ENCODE peak calls at places on chromosome 5, in eight cellular contexts. One of them, this sample, is unnamed.
A peak's percentile ranks its signal among the peaks of the same experiment; 100 is the strongest.

GRCh38 chr5:172868436-172868923 is 34.4 kb downstream of the ERGIC1 start:
- DNase-seq in fibroblast of lung: peak; percentile 77
- DNase-seq in right cardiac atrium: no peak
- DNase-seq in A549: peak; percentile 64
- DNase-seq in OCI-LY7: no peak
- DNase-seq in naive thymus-derived CD4-positive, alpha-beta T cell: no peak
- DNase-seq in GM23248: peak; percentile 59
- DNase-seq in IMR-90: peak; percentile 89
- DNase-seq in this sample: no peak

GRCh38 chr5:150391064-150391834 is 21.5 kb downstream of the CD74 start:
- DNase-seq in fibroblast of lung: no peak
- DNase-seq in right cardiac atrium: no peak
- DNase-seq in A549: no peak
- DNase-seq in OCI-LY7: no peak
- DNase-seq in naive thymus-derived CD4-positive, alpha-beta T cell: no peak
- DNase-seq in GM23248: no peak
- DNase-seq in IMR-90: no peak
- DNase-seq in this sample: no peak

GRCh38 chr5:99721487-99721886 is 792.7 kb upstream of the CHD1 start:
- DNase-seq in fibroblast of lung: no peak
- DNase-seq in right cardiac atrium: no peak
- DNase-seq in A549: no peak
- DNase-seq in OCI-LY7: no peak
- DNase-seq in naive thymus-derived CD4-positive, alpha-beta T cell: no peak
- DNase-seq in GM23248: no peak
- DNase-seq in IMR-90: no peak
- DNase-seq in this sample: no peak

GRCh38 chr5:135826994-135827671 is 7.3 kb upstream of the SLC25A48 start:
- DNase-seq in fibroblast of lung: no peak
- DNase-seq in right cardiac atrium: no peak
- DNase-seq in A549: no peak
- DNase-seq in OCI-LY7: no peak
- DNase-seq in naive thymus-derived CD4-positive, alpha-beta T cell: no peak
- DNase-seq in GM23248: no peak
- DNase-seq in IMR-90: no peak
- DNase-seq in this sample: no peak

GRCh38 chr5:17343675-17344074 is 126.2 kb downstream of the BASP1 start:
- DNase-seq in fibroblast of lung: peak; percentile 87
- DNase-seq in right cardiac atrium: no peak
- DNase-seq in A549: peak; percentile 69
- DNase-seq in OCI-LY7: no peak
- DNase-seq in naive thymus-derived CD4-positive, alpha-beta T cell: no peak
- DNase-seq in GM23248: peak; percentile 79
- DNase-seq in IMR-90: peak; percentile 92
- DNase-seq in this sample: no peak

GRCh38 chr5:6321078-6321477 is 57.3 kb downstream of the MED10 start:
- DNase-seq in fibroblast of lung: no peak
- DNase-seq in right cardiac atrium: no peak
- DNase-seq in A549: no peak
- DNase-seq in OCI-LY7: no peak
- DNase-seq in naive thymus-derived CD4-positive, alpha-beta T cell: no peak
- DNase-seq in GM23248: no peak
- DNase-seq in IMR-90: no peak
- DNase-seq in this sample: no peak

GRCh38 chr5:111063709-111064322 is 7.7 kb upstream of the TSLP start:
- DNase-seq in fibroblast of lung: peak; percentile 26
- DNase-seq in right cardiac atrium: no peak
- DNase-seq in A549: no peak
- DNase-seq in OCI-LY7: peak; percentile 33
- DNase-seq in naive thymus-derived CD4-positive, alpha-beta T cell: no peak
- DNase-seq in GM23248: no peak
- DNase-seq in IMR-90: peak; percentile 30
- DNase-seq in this sample: no peak

GRCh38 chr5:74232281-74232680 is 408.2 kb downstream of the ENC1 start:
- DNase-seq in fibroblast of lung: peak; percentile 97
- DNase-seq in right cardiac atrium: no peak
- DNase-seq in A549: no peak
- DNase-seq in OCI-LY7: no peak
- DNase-seq in naive thymus-derived CD4-positive, alpha-beta T cell: no peak
- DNase-seq in GM23248: peak; percentile 97
- DNase-seq in IMR-90: peak; percentile 92
- DNase-seq in this sample: no peak

GRCh38 chr5:41649659-41650058 is 139.3 kb upstream of the PLCXD3 start:
- DNase-seq in fibroblast of lung: peak; percentile 95
- DNase-seq in right cardiac atrium: no peak
- DNase-seq in A549: no peak
- DNase-seq in OCI-LY7: no peak
- DNase-seq in naive thymus-derived CD4-positive, alpha-beta T cell: no peak
- DNase-seq in GM23248: peak; percentile 48
- DNase-seq in IMR-90: peak; percentile 80
- DNase-seq in this sample: no peak

GRCh38 chr5:130890610-130891009 is 274.4 kb downstream of the HINT1 start:
- DNase-seq in fibroblast of lung: no peak
- DNase-seq in right cardiac atrium: no peak
- DNase-seq in A549: no peak
- DNase-seq in OCI-LY7: no peak
- DNase-seq in naive thymus-derived CD4-positive, alpha-beta T cell: no peak
- DNase-seq in GM23248: no peak
- DNase-seq in IMR-90: no peak
- DNase-seq in this sample: no peak

GRCh38 chr5:36691993-36692392 is 85.6 kb downstream of the SLC1A3 start:
- DNase-seq in fibroblast of lung: peak; percentile 44
- DNase-seq in right cardiac atrium: peak; percentile 45
- DNase-seq in A549: no peak
- DNase-seq in OCI-LY7: no peak
- DNase-seq in naive thymus-derived CD4-positive, alpha-beta T cell: no peak
- DNase-seq in GM23248: peak; percentile 81
- DNase-seq in IMR-90: peak; percentile 5
- DNase-seq in this sample: no peak

GRCh38 chr5:180274695-180275094 is 17.2 kb downstream of the MAPK9 start:
- DNase-seq in fibroblast of lung: no peak
- DNase-seq in right cardiac atrium: no peak
- DNase-seq in A549: no peak
- DNase-seq in OCI-LY7: no peak
- DNase-seq in naive thymus-derived CD4-positive, alpha-beta T cell: no peak
- DNase-seq in GM23248: no peak
- DNase-seq in IMR-90: no peak
- DNase-seq in this sample: no peak
- H3K9me3 ChIP-seq in fibroblast of lung: no peaks in the 10 kb centered on the region
- H3K9me3 ChIP-seq in right cardiac atrium: peaks cover 2% of the 10 kb centered on the region
- H3K9me3 ChIP-seq in A549: peaks cover 90% of the 10 kb centered on the region
- H3K9me3 ChIP-seq in OCI-LY7: peaks cover 21% of the 10 kb centered on the region
- H3K9me3 ChIP-seq in naive thymus-derived CD4-positive, alpha-beta T cell: peaks cover 41% of the 10 kb centered on the region
- H3K9me3 ChIP-seq in GM23248: peaks cover 2% of the 10 kb centered on the region
- H3K9me3 ChIP-seq in IMR-90: peaks cover 25% of the 10 kb centered on the region
- H3K9me3 ChIP-seq in this sample: peaks cover 12% of the 10 kb centered on the region

GRCh38 chr5:179371123-179371515 is 25.9 kb upstream of the ADAMTS2 start:
- DNase-seq in fibroblast of lung: no peak
- DNase-seq in right cardiac atrium: no peak
- DNase-seq in A549: no peak
- DNase-seq in OCI-LY7: no peak
- DNase-seq in naive thymus-derived CD4-positive, alpha-beta T cell: no peak
- DNase-seq in GM23248: no peak
- DNase-seq in IMR-90: no peak
- DNase-seq in this sample: no peak
- H3K9me3 ChIP-seq in fibroblast of lung: no peaks in the 10 kb centered on the region
- H3K9me3 ChIP-seq in right cardiac atrium: no peaks in the 10 kb centered on the region
- H3K9me3 ChIP-seq in A549: no peaks in the 10 kb centered on the region
- H3K9me3 ChIP-seq in OCI-LY7: no peaks in the 10 kb centered on the region
- H3K9me3 ChIP-seq in naive thymus-derived CD4-positive, alpha-beta T cell: no peaks in the 10 kb centered on the region
- H3K9me3 ChIP-seq in GM23248: no peaks in the 10 kb centered on the region
- H3K9me3 ChIP-seq in IMR-90: no peaks in the 10 kb centered on the region
- H3K9me3 ChIP-seq in this sample: no peaks in the 10 kb centered on the region

GRCh38 chr5:122870219-122870856 is 24.9 kb downstream of the SNX24 start:
- DNase-seq in fibroblast of lung: peak; percentile 59
- DNase-seq in right cardiac atrium: no peak
- DNase-seq in A549: no peak
- DNase-seq in OCI-LY7: no peak
- DNase-seq in naive thymus-derived CD4-positive, alpha-beta T cell: no peak
- DNase-seq in GM23248: peak; percentile 85
- DNase-seq in IMR-90: peak; percentile 56
- DNase-seq in this sample: no peak
- H3K9me3 ChIP-seq in fibroblast of lung: no peaks in the 10 kb centered on the region
- H3K9me3 ChIP-seq in right cardiac atrium: no peaks in the 10 kb centered on the region
- H3K9me3 ChIP-seq in A549: no peaks in the 10 kb centered on the region
- H3K9me3 ChIP-seq in OCI-LY7: no peaks in the 10 kb centered on the region
- H3K9me3 ChIP-seq in naive thymus-derived CD4-positive, alpha-beta T cell: no peaks in the 10 kb centered on the region
- H3K9me3 ChIP-seq in GM23248: no peaks in the 10 kb centered on the region
- H3K9me3 ChIP-seq in IMR-90: no peaks in the 10 kb centered on the region
- H3K9me3 ChIP-seq in this sample: no peaks in the 10 kb centered on the region

GRCh38 chr5:1037123-1037670 is 28.6 kb downstream of the NKD2 start:
- DNase-seq in fibroblast of lung: no peak
- DNase-seq in right cardiac atrium: peak; percentile 7
- DNase-seq in A549: no peak
- DNase-seq in OCI-LY7: no peak
- DNase-seq in naive thymus-derived CD4-positive, alpha-beta T cell: no peak
- DNase-seq in GM23248: no peak
- DNase-seq in IMR-90: no peak
- DNase-seq in this sample: no peak

GRCh38 chr5:1038417-1039209 is 30.0 kb downstream of the NKD2 start:
- DNase-seq in fibroblast of lung: no peak
- DNase-seq in right cardiac atrium: peak; percentile 9
- DNase-seq in A549: no peak
- DNase-seq in OCI-LY7: no peak
- DNase-seq in naive thymus-derived CD4-positive, alpha-beta T cell: no peak
- DNase-seq in GM23248: no peak
- DNase-seq in IMR-90: no peak
- DNase-seq in this sample: no peak

GRCh38 chr5:1039210-1039548 is 30.6 kb downstream of the NKD2 start:
- DNase-seq in fibroblast of lung: no peak
- DNase-seq in right cardiac atrium: no peak
- DNase-seq in A549: no peak
- DNase-seq in OCI-LY7: no peak
- DNase-seq in naive thymus-derived CD4-positive, alpha-beta T cell: no peak
- DNase-seq in GM23248: no peak
- DNase-seq in IMR-90: no peak
- DNase-seq in this sample: no peak

GRCh38 chr5:1036504-1037122 is 28.0 kb downstream of the NKD2 start:
- DNase-seq in fibroblast of lung: no peak
- DNase-seq in right cardiac atrium: no peak
- DNase-seq in A549: no peak
- DNase-seq in OCI-LY7: no peak
- DNase-seq in naive thymus-derived CD4-positive, alpha-beta T cell: no peak
- DNase-seq in GM23248: no peak
- DNase-seq in IMR-90: no peak
- DNase-seq in this sample: no peak

GRCh38 chr5:1037671-1038416 is 29.2 kb downstream of the NKD2 start:
- DNase-seq in fibroblast of lung: no peak
- DNase-seq in right cardiac atrium: peak; percentile 12
- DNase-seq in A549: no peak
- DNase-seq in OCI-LY7: no peak
- DNase-seq in naive thymus-derived CD4-positive, alpha-beta T cell: no peak
- DNase-seq in GM23248: no peak
- DNase-seq in IMR-90: no peak
- DNase-seq in this sample: no peak
- H3K9me3 ChIP-seq in fibroblast of lung: no peaks in the 10 kb centered on the region
- H3K9me3 ChIP-seq in right cardiac atrium: no peaks in the 10 kb centered on the region
- H3K9me3 ChIP-seq in A549: no peaks in the 10 kb centered on the region
- H3K9me3 ChIP-seq in OCI-LY7: no peaks in the 10 kb centered on the region
- H3K9me3 ChIP-seq in naive thymus-derived CD4-positive, alpha-beta T cell: no peaks in the 10 kb centered on the region
- H3K9me3 ChIP-seq in GM23248: no peaks in the 10 kb centered on the region
- H3K9me3 ChIP-seq in IMR-90: peaks cover 9% of the 10 kb centered on the region
- H3K9me3 ChIP-seq in this sample: peaks cover 2% of the 10 kb centered on the region

GRCh38 chr5:146528232-146528631 is 12.2 kb upstream of the GPR151 start:
- DNase-seq in fibroblast of lung: no peak
- DNase-seq in right cardiac atrium: no peak
- DNase-seq in A549: no peak
- DNase-seq in OCI-LY7: no peak
- DNase-seq in naive thymus-derived CD4-positive, alpha-beta T cell: no peak
- DNase-seq in GM23248: no peak
- DNase-seq in IMR-90: no peak
- DNase-seq in this sample: no peak
- H3K9me3 ChIP-seq in fibroblast of lung: no peaks in the 10 kb centered on the region
- H3K9me3 ChIP-seq in right cardiac atrium: no peaks in the 10 kb centered on the region
- H3K9me3 ChIP-seq in A549: no peaks in the 10 kb centered on the region
- H3K9me3 ChIP-seq in OCI-LY7: no peaks in the 10 kb centered on the region
- H3K9me3 ChIP-seq in naive thymus-derived CD4-positive, alpha-beta T cell: no peaks in the 10 kb centered on the region
- H3K9me3 ChIP-seq in GM23248: no peaks in the 10 kb centered on the region
- H3K9me3 ChIP-seq in IMR-90: no peaks in the 10 kb centered on the region
- H3K9me3 ChIP-seq in this sample: no peaks in the 10 kb centered on the region

GRCh38 chr5:67166460-67166871 is 30.1 kb downstream of the CD180 start:
- DNase-seq in fibroblast of lung: no peak
- DNase-seq in right cardiac atrium: peak; percentile 78
- DNase-seq in A549: peak; percentile 10
- DNase-seq in OCI-LY7: peak; percentile 36
- DNase-seq in naive thymus-derived CD4-positive, alpha-beta T cell: peak; percentile 53
- DNase-seq in GM23248: no peak
- DNase-seq in IMR-90: no peak
- DNase-seq in this sample: peak; percentile 54
- H3K9me3 ChIP-seq in fibroblast of lung: no peaks in the 10 kb centered on the region
- H3K9me3 ChIP-seq in right cardiac atrium: no peaks in the 10 kb centered on the region
- H3K9me3 ChIP-seq in A549: no peaks in the 10 kb centered on the region
- H3K9me3 ChIP-seq in OCI-LY7: no peaks in the 10 kb centered on the region
- H3K9me3 ChIP-seq in naive thymus-derived CD4-positive, alpha-beta T cell: no peaks in the 10 kb centered on the region
- H3K9me3 ChIP-seq in GM23248: no peaks in the 10 kb centered on the region
- H3K9me3 ChIP-seq in IMR-90: no peaks in the 10 kb centered on the region
- H3K9me3 ChIP-seq in this sample: no peaks in the 10 kb centered on the region

GRCh38 chr5:80117446-80117845 is 82.3 kb downstream of the THBS4 start:
- DNase-seq in fibroblast of lung: peak; percentile 36
- DNase-seq in right cardiac atrium: no peak
- DNase-seq in A549: no peak
- DNase-seq in OCI-LY7: no peak
- DNase-seq in naive thymus-derived CD4-positive, alpha-beta T cell: no peak
- DNase-seq in GM23248: no peak
- DNase-seq in IMR-90: no peak
- DNase-seq in this sample: no peak
- H3K9me3 ChIP-seq in fibroblast of lung: no peaks in the 10 kb centered on the region
- H3K9me3 ChIP-seq in right cardiac atrium: no peaks in the 10 kb centered on the region
- H3K9me3 ChIP-seq in A549: no peaks in the 10 kb centered on the region
- H3K9me3 ChIP-seq in OCI-LY7: no peaks in the 10 kb centered on the region
- H3K9me3 ChIP-seq in naive thymus-derived CD4-positive, alpha-beta T cell: peaks cover 6% of the 10 kb centered on the region
- H3K9me3 ChIP-seq in GM23248: no peaks in the 10 kb centered on the region
- H3K9me3 ChIP-seq in IMR-90: peaks cover 2% of the 10 kb centered on the region
- H3K9me3 ChIP-seq in this sample: no peaks in the 10 kb centered on the region